ENCODE peak calls at places on chromosomes 16 and 17, in seven cellular contexts. D is H9, A is mesendoderm, Y is mesenchymal stem cell, V is H1, B is trophoblast cell, P is neuronal stem cell. O is an unnamed sample.

GRCh38 chr16:23724438-23725131 is 11.6 kb upstream of the ERN2 start:
- DNase-seq in D (no peak), V (no peak), B (no peak), P (no peak), A (no peak), Y (no peak), O (peak)

GRCh38 chr17:75345514-75346167 is 56.4 kb upstream of the SLC25A19 start:
- DNase-seq in D (peak), B (no peak), A (peak), V (no peak), P (no peak), Y (no peak), O (no peak)

GRCh38 chr17:48022906-48023305 is 14.7 kb downstream of the COPZ2 start:
- DNase-seq in Y (no peak), P (no peak), V (no peak), D (no peak), B (no peak), A (no peak), O (no peak)

GRCh38 chr16:54648575-54648974 is 282.1 kb upstream of the IRX5 start:
- DNase-seq in P (no peak), V (no peak), D (no peak), A (no peak), B (no peak), Y (no peak), O (no peak)

GRCh38 chr17:66654341-66654740 is 180.6 kb upstream of the CACNG5 start:
- DNase-seq in P (no peak), B (no peak), Y (peak), A (no peak), D (no peak), V (no peak), O (peak)

GRCh38 chr16:56246051-56246817 is 54.9 kb downstream of the GNAO1 start:
- DNase-seq in V (no peak), Y (peak), B (peak), D (peak), P (peak), A (peak), O (peak)

GRCh38 chr17:79112471-79112870 is 37.8 kb downstream of the ENGASE start:
- DNase-seq in P (no peak), A (no peak), Y (no peak), D (no peak), B (no peak), V (no peak), O (no peak)

GRCh38 chr16:60110531-60110930 is 1376.4 kb upstream of the GOT2 start:
- DNase-seq in V (no peak), A (no peak), B (no peak), D (no peak), P (no peak), Y (no peak), O (no peak)

GRCh38 chr17:27466748-27467375 is 10.6 kb downstream of the KSR1 start:
- DNase-seq in D (no peak), Y (no peak), V (no peak), B (no peak), A (no peak), P (no peak), O (no peak)

GRCh38 chr17:2042355-2042929 is 620 bp downstream of the OVCA2 start:
- DNase-seq in V (no peak), A (peak), B (no peak), D (peak), Y (peak), P (no peak), O (no peak)

GRCh38 chr16:50265260-50265659 is 1.1 kb upstream of the ADCY7 start:
- DNase-seq in A (peak), V (no peak), D (no peak), Y (peak), P (no peak), B (no peak), O (peak)

GRCh38 chr17:81200695-81201580 is 21.8 kb downstream of the CEP131 start:
- DNase-seq in V (no peak), D (no peak), A (peak), P (peak), B (peak), Y (peak), O (peak)

GRCh38 chr17:28130455-28130854 is 88.0 kb downstream of the NLK start:
- DNase-seq in V (no peak), D (no peak), Y (no peak), A (no peak), P (no peak), B (no peak), O (no peak)

GRCh38 chr17:42142371-42142896 is 12.4 kb downstream of the RAB5C start:
- DNase-seq in D (no peak), B (peak), Y (peak), A (no peak), P (no peak), V (no peak), O (peak)

GRCh38 chr17:82127315-82127595 is 29.2 kb upstream of the FASN start:
- DNase-seq in Y (no peak), B (no peak), A (no peak), D (no peak), P (no peak), V (no peak), O (no peak)

GRCh38 chr16:47069841-47070584 is 73.7 kb downstream of the NETO2 start:
- DNase-seq in P (no peak), Y (no peak), D (no peak), V (peak), A (no peak), B (no peak), O (no peak)

GRCh38 chr17:61632826-61633225 is 41.8 kb upstream of the NACA2 start:
- DNase-seq in V (no peak), B (no peak), P (no peak), Y (no peak), D (no peak), A (no peak), O (no peak)

GRCh38 chr17:61634011-61634539 is 43.1 kb upstream of the NACA2 start:
- DNase-seq in Y (no peak), D (no peak), P (no peak), B (no peak), A (no peak), V (no peak), O (no peak)

GRCh38 chr17:61638087-61638486 is 47.1 kb upstream of the NACA2 start:
- DNase-seq in A (no peak), P (no peak), Y (no peak), V (no peak), B (no peak), D (no peak), O (no peak)

GRCh38 chr17:61635913-61636432 is 45.0 kb upstream of the NACA2 start:
- DNase-seq in A (peak), P (peak), D (peak), B (peak), V (peak), Y (peak), O (peak)

DNA sequence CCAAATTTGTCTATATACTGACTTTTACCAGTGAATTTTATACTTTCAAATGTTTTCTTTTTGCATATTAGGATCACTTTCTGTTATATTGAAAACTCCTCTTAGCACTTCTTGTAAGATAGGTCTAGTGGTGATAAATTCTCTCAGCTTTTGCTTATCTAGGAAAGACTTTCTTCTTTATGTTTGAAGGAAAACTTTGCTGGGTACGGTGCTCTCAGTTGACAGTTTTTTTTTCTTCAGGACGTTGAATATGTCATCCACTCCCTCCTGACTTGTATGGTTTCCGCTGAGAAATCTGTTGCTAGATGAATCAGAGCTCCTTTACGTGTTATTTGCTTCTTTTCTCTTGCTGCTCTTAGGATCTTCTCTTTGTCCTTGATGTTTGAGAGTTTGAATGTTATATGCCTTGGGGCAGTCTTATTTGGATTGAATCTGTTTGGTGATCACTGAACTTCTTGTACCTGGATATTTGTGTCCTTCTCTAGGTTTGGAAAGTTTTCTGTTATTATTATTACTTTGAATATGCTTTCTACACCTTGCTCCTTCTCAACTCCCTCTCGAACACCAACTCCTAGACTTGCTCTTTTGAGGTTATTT is 44.0 kb upstream of the NACA2 start:
- DNase-seq in B (no peak), A (no peak), P (no peak), V (no peak), D (no peak), Y (no peak), O (no peak)
- H2BK120ac ChIP-seq in B (no peak), A (no peak), P (no peak), V (no peak), D (no peak), Y (no peak), O (no peak)

GRCh38 chr17:29546834-29547233 is 20.0 kb downstream of the ABHD15 start:
- DNase-seq in A (no peak), D (no peak), B (no peak), P (no peak), Y (peak), V (no peak), O (no peak)

GRCh38 chr17:29546085-29546484 is 20.8 kb downstream of the ABHD15 start:
- DNase-seq in P (no peak), D (no peak), B (no peak), V (no peak), Y (peak), A (no peak), O (no peak)

DNA sequence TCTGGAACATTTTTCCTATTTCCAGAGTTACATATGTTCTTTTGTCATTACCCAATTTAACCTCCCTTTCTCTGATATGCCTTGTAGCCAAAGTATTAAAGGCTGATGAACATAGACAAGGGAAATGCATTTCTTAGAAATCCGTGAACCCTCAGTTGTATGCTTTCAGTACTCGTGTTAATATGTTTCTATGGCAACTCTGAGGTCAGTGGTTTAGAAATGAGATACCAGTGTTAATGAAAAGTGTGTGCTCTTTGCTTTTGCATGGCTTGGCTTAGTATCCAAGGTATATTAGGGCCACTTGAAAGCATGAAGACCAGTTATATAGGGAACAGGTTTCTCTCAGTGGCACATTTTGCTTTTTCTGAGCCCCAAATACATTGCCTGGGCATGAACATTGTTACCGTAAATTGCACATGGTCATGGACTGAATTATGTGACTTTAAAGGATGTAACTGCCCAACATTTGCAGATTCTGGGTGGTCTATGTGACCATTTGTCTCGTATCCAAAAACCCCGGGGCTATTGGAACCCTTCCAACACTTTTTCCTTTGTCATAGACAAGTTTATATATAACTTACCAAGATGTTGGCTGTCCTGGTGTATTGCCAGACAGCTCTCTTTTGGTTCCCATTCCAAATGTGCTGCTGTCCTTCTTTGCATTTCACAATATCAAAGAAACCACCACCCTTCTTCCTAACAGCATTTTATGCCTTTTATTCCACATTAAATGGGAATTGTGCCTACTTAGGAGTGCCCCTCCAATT is 17.5 kb downstream of the ABHD15 start:
- DNase-seq in V (no peak), A (no peak), D (no peak), P (no peak), B (no peak), Y (peak), O (peak)
- H2BK120ac ChIP-seq in V (no peak), A (no peak), D (no peak), P (no peak), B (no peak), Y (no peak), O (no peak)

GRCh38 chr17:33438136-33438535 is 145.0 kb upstream of the ASIC2 start:
- DNase-seq in D (no peak), A (no peak), P (no peak), Y (peak), B (no peak), V (no peak), O (no peak)

GRCh38 chr17:33438578-33438977 is 145.5 kb upstream of the ASIC2 start:
- DNase-seq in B (no peak), A (no peak), Y (no peak), P (no peak), D (no peak), V (no peak), O (no peak)

GRCh38 chr17:33434841-33435240 is 141.7 kb upstream of the ASIC2 start:
- DNase-seq in A (no peak), B (no peak), Y (no peak), P (no peak), V (no peak), D (no peak), O (no peak)

GRCh38 chr17:33435716-33436301 is 142.7 kb upstream of the ASIC2 start:
- DNase-seq in V (no peak), B (peak), P (no peak), A (no peak), D (no peak), Y (peak), O (no peak)

GRCh38 chr17:33436321-33436720 is 143.2 kb upstream of the ASIC2 start:
- DNase-seq in A (peak), D (no peak), B (peak), P (no peak), Y (peak), V (no peak), O (peak)
- H2BK120ac ChIP-seq in A (no peak), D (no peak), B (peak), P (no peak), Y (no peak), V (no peak), O (no peak)

GRCh38 chr16:80556481-80556880 is 15.7 kb downstream of the DYNLRB2 start:
- DNase-seq in D (no peak), B (no peak), V (no peak), Y (no peak), A (no peak), P (no peak), O (no peak)

GRCh38 chr16:80552277-80552676 is 11.5 kb downstream of the DYNLRB2 start:
- DNase-seq in V (no peak), P (no peak), A (no peak), B (peak), D (no peak), Y (no peak), O (no peak)

GRCh38 chr16:80557037-80557436 is 16.2 kb downstream of the DYNLRB2 start:
- DNase-seq in Y (no peak), D (no peak), B (no peak), A (no peak), P (no peak), V (no peak), O (no peak)

GRCh38 chr16:80559369-80559768 is 18.6 kb downstream of the DYNLRB2 start:
- DNase-seq in Y (no peak), V (no peak), A (no peak), D (no peak), P (no peak), B (no peak), O (no peak)

DNA sequence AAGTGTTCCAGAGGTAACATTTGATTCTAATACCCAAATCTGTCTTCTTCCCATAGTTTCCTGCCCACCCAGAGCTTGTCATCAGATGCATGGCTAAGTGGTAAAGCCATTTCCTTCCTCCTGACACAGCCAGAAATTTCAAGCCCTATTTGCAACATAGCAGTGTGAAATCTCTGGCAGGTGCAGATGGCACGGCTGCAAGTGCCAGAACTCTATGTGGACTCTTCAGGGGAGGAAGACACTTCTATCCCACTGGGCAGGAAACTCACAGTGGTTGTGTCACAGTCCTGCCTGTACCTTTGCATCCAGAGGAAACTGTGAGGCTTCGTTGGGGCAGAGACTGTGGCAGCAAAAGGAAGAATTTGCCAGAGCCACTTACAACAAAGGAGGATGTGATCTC is 13.2 kb downstream of the DYNLRB2 start:
- DNase-seq in A (no peak), B (no peak), P (no peak), D (no peak), Y (no peak), V (no peak), O (no peak)
- H2BK120ac ChIP-seq in A (no peak), B (no peak), P (no peak), D (no peak), Y (no peak), V (no peak), O (no peak)

GRCh38 chr16:70660672-70661350 is 14.5 kb downstream of the IL34 start:
- DNase-seq in V (no peak), P (no peak), A (peak), B (no peak), Y (no peak), D (peak), O (no peak)
- H2BK120ac ChIP-seq in V (no peak), P (no peak), A (no peak), B (no peak), Y (no peak), D (no peak), O (no peak)

GRCh38 chr16:2826591-2827480 is 3.3 kb upstream of the ZG16B start:
- DNase-seq in B (peak), V (no peak), P (no peak), D (no peak), Y (no peak), A (no peak), O (no peak)
- H2BK120ac ChIP-seq in B (no peak), V (no peak), P (no peak), D (no peak), Y (no peak), A (no peak), O (no peak)

GRCh38 chr17:33786478-33786877 is 468.6 kb upstream of the CCL2 start:
- DNase-seq in P (no peak), V (no peak), Y (no peak), A (no peak), D (no peak), B (no peak), O (no peak)
- H2BK120ac ChIP-seq in P (no peak), V (no peak), Y (no peak), A (no peak), D (no peak), B (no peak), O (no peak)

GRCh38 chr16:30700491-30700890 is 1.5 kb downstream of the SRCAP start:
- DNase-seq in A (peak), V (no peak), P (no peak), D (no peak), Y (peak), B (peak), O (peak)

GRCh38 chr16:30706046-30706445 is 7.1 kb downstream of the SRCAP start:
- DNase-seq in V (no peak), D (no peak), B (peak), A (no peak), P (no peak), Y (no peak), O (no peak)

GRCh38 chr16:30699615-30700099 is 686 bp downstream of the SRCAP start:
- DNase-seq in D (no peak), P (no peak), V (no peak), A (peak), Y (no peak), B (no peak), O (no peak)

GRCh38 chr16:30700971-30701370 is 2.0 kb downstream of the SRCAP start:
- DNase-seq in P (no peak), Y (no peak), D (no peak), B (peak), V (no peak), A (no peak), O (no peak)

GRCh38 chr16:30703971-30704370 is 5.0 kb downstream of the SRCAP start:
- DNase-seq in V (no peak), D (no peak), A (no peak), Y (no peak), B (no peak), P (no peak), O (no peak)
- H2BK120ac ChIP-seq in V (no peak), D (no peak), A (no peak), Y (no peak), B (no peak), P (no peak), O (no peak)